ENCODE peak calls at places on chromosomes 11 and 22, in four cellular contexts. F, H, J and Z are unnamed samples.

GRCh38 chr11:95147364-95147905 is 57.8 kb downstream of the ENDOD1 start:
- DNase-seq in H (peak; percentile 85), F (no peak), J (peak; percentile 32), Z (no peak)

GRCh38 chr11:1197431-1197885 is 25.4 kb upstream of the MUC5B start:
- DNase-seq in H (peak; percentile 14), J (no peak), F (no peak), Z (no peak)

GRCh38 chr11:396948-397548 is 3.0 kb downstream of the PKP3 start:
- DNase-seq in F (no peak), H (peak; percentile 95), J (no peak), Z (peak; percentile 79)

GRCh38 chr11:128575174-128575955 is 12.0 kb downstream of the ETS1 start:
- DNase-seq in H (no peak), J (no peak), F (no peak), Z (no peak)

GRCh38 chr22:42994917-42995562 is 19.9 kb downstream of the PACSIN2 start:
- DNase-seq in H (no peak), J (peak; percentile 72), F (peak; percentile 12), Z (peak; percentile 76)

GRCh38 chr11:71282581-71283351 is 30.4 kb upstream of the SHANK2 start:
- DNase-seq in H (no peak), J (peak; percentile 32), F (no peak), Z (no peak)

GRCh38 chr22:39628563-39629080 is 58.1 kb downstream of the CACNA1I start:
- DNase-seq in J (no peak), F (no peak), H (no peak), Z (no peak)

GRCh38 chr11:2380807-2381350 is 3.8 kb downstream of the CD81 start:
- DNase-seq in F (no peak), H (no peak), J (no peak), Z (peak; percentile 57)

GRCh38 chr11:19895776-19896175 is 183.1 kb downstream of the NAV2 start:
- DNase-seq in H (no peak), J (peak; percentile 17), F (no peak), Z (no peak)

GRCh38 chr11:60918941-60919275 is 5.0 kb downstream of the TMEM109 start:
- DNase-seq in F (no peak), H (no peak), J (no peak), Z (no peak)

GRCh38 chr22:35475545-35475944 is 65.1 kb upstream of the RASD2 start:
- DNase-seq in H (no peak), J (no peak), F (no peak), Z (no peak)

GRCh38 chr11:60972182-60973030 is 926 bp downstream of the CD6 start:
- DNase-seq in J (no peak), H (no peak), F (no peak), Z (no peak)

GRCh38 chr11:69008774-69009440 is 4.1 kb downstream of the MRGPRF start:
- DNase-seq in J (peak; percentile 95), H (peak; percentile 60), F (no peak), Z (no peak)

GRCh38 chr11:34825670-34826383 is 90.4 kb downstream of the APIP start:
- DNase-seq in F (no peak), H (no peak), J (peak; percentile 16), Z (no peak)

GRCh38 chr11:126415669-126416420 is 60.4 kb downstream of the ST3GAL4 start:
- DNase-seq in F (no peak), J (no peak), H (no peak), Z (no peak)

GRCh38 chr22:46425011-46425410 is 89.5 kb downstream of the TRMU start:
- DNase-seq in J (no peak), F (no peak), H (no peak), Z (no peak)

GRCh38 chr22:20181194-20181931 is 30.5 kb upstream of the CCDC188 start:
- DNase-seq in F (no peak), H (no peak), J (no peak), Z (no peak)

GRCh38 chr11:71307811-71308645 is 55.7 kb upstream of the SHANK2 start:
- DNase-seq in F (no peak), H (no peak), J (no peak), Z (no peak)

GRCh38 chr11:44978279-44978960 is 27.7 kb upstream of the TP53I11 start:
- DNase-seq in J (no peak), F (no peak), H (no peak), Z (no peak)

GRCh38 chr11:45048870-45049825 is 97.3 kb upstream of the PRDM11 start:
- DNase-seq in H (peak; percentile 79), J (no peak), F (no peak), Z (no peak)

GRCh38 chr22:49081926-49082325 is 745.7 kb downstream of the BRD1 start:
- DNase-seq in J (no peak), F (no peak), H (no peak), Z (no peak)

GRCh38 chr11:132898676-132899075 is 633.6 kb downstream of the OPCML start:
- DNase-seq in J (no peak), H (no peak), F (no peak), Z (no peak)
- H3K9me2 ChIP-seq in J (no peaks in the 10 kb centered on the region), H (no peaks in the 10 kb centered on the region), F (no peaks in the 10 kb centered on the region), Z (no peaks in the 10 kb centered on the region)

DNA sequence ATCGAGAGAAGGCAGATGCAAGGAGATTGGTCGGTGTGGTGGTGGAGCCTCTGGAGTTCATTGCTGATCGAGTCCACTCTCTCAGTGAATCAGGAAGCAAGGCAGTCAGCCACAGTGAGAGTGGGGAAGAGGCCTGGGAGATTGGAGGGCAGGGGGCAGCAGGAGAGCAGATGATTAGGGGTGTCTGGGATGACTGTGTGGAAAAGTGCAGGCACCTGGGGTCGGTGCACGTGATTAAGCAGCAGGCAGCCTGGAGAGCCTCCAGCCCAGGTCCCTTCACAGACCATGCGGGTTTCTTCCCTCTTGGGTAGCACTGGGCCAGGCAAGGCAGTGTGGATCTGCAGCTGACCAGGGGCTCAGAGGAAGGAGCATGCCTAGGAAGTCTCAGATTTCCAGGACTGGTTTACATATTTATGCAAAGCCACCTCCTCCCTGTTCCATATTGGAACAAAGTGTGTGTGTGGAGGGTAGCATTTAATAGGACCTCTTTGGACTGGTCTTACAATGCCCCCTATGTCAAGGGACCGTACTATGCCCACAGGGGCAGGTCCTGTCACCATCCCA is 13.8 kb upstream of the GDPD5 start:
- DNase-seq in H (no peak), J (no peak), F (no peak), Z (no peak)
- H2AFZ ChIP-seq in H (no peak overlapping the region), J (no peak overlapping the region), F (no peak overlapping the region), Z (no peak overlapping the region)

GRCh38 chr11:132895340-132895739 is 637.0 kb downstream of the OPCML start:
- DNase-seq in H (no peak), F (no peak), J (no peak), Z (no peak)

GRCh38 chr11:132901638-132902610 is 630.4 kb downstream of the OPCML start:
- DNase-seq in H (no peak), J (no peak), F (no peak), Z (no peak)

GRCh38 chr11:132894598-132894997 is 637.7 kb downstream of the OPCML start:
- DNase-seq in J (no peak), H (no peak), F (no peak), Z (no peak)

GRCh38 chr11:132898021-132898420 is 634.3 kb downstream of the OPCML start:
- DNase-seq in J (no peak), H (no peak), F (no peak), Z (no peak)
- H3K9me2 ChIP-seq in J (no peaks in the 10 kb centered on the region), H (no peaks in the 10 kb centered on the region), F (no peaks in the 10 kb centered on the region), Z (no peaks in the 10 kb centered on the region)

DNA sequence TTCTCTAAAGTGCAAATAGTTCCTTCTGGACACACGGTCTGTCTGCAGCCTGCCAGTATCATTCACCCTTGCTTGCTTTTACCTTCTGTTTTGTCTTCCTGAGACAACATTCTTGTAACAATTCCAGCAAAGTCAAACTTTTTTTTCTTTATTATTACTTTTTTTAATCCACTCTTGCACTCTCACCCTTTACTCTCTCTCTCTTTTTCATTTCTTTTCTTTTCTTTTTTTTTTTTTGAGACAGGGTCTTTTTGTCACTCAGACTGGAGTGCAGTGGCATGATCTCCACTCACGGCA is 53.7 kb downstream of the MCHR1 start:
- DNase-seq in F (no peak), J (no peak), H (no peak), Z (no peak)
- H2AFZ ChIP-seq in F (peak overlapping the region; percentile 90), J (no peak overlapping the region), H (no peak overlapping the region), Z (no peak overlapping the region)

GRCh38 chr11:119484741-119485605 is 62.0 kb upstream of the THY1 start:
- DNase-seq in J (no peak), H (no peak), F (peak; percentile 31), Z (peak; percentile 62)

GRCh38 chr11:119482561-119483001 is 59.6 kb upstream of the THY1 start:
- DNase-seq in F (no peak), J (no peak), H (no peak), Z (no peak)

GRCh38 chr11:119486016-119486415 is 63.0 kb upstream of the THY1 start:
- DNase-seq in J (no peak), F (no peak), H (no peak), Z (peak; percentile 57)

GRCh38 chr11:119483341-119483880 is 60.4 kb upstream of the THY1 start:
- DNase-seq in F (no peak), J (no peak), H (no peak), Z (no peak)

DNA sequence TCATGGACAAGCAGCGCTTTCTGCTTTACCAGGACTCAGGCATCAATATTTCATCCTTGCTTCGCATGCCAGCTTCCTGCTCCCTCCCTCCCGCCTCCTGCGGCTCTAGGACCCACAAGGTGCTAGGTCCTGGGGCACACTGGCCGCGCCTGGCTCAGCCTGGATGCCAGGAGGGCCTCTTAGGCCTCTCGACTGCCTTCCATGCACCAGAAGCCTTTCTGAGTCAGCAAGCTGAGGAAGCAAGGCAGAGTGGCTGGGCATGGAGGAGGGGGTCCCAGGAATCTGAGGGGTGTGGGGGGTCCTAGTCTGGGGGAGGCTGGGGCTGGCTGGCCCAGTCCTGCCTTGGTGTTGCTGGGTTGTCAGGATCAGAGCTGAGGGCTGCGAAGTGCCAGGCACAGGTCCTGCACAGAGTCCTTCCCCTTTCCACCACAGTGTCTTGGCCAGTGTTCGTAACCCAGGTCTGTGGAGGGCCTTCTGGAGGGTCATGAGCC is 61.0 kb upstream of the THY1 start:
- DNase-seq in F (no peak), H (no peak), J (no peak), Z (no peak)
- H3K9me2 ChIP-seq in F (no peaks in the 10 kb centered on the region), H (no peaks in the 10 kb centered on the region), J (no peaks in the 10 kb centered on the region), Z (no peaks in the 10 kb centered on the region)

GRCh38 chr11:31871310-31872073 is 60.4 kb upstream of the PAX6 start:
- DNase-seq in J (no peak), H (no peak), F (no peak), Z (peak; percentile 34)

GRCh38 chr11:31872074-31872440 is 60.9 kb upstream of the PAX6 start:
- DNase-seq in J (no peak), F (no peak), H (no peak), Z (no peak)

GRCh38 chr11:31874631-31875191 is 63.6 kb upstream of the PAX6 start:
- DNase-seq in J (no peak), H (no peak), F (no peak), Z (peak; percentile 19)

GRCh38 chr11:31873115-31873514 is 62.0 kb upstream of the PAX6 start:
- DNase-seq in H (no peak), J (no peak), F (no peak), Z (no peak)

GRCh38 chr11:31870609-31871309 is 59.6 kb upstream of the PAX6 start:
- DNase-seq in J (peak; percentile 50), F (no peak), H (peak; percentile 49), Z (peak; percentile 76)
- H2AFZ ChIP-seq in J (no peak overlapping the region), F (no peak overlapping the region), H (no peak overlapping the region), Z (no peak overlapping the region)

GRCh38 chr11:12702999-12703453 is 28.8 kb downstream of the TEAD1 start:
- DNase-seq in F (no peak), J (no peak), H (no peak), Z (no peak)
- H3K9me2 ChIP-seq in F (no peaks in the 10 kb centered on the region), J (no peaks in the 10 kb centered on the region), H (no peaks in the 10 kb centered on the region), Z (no peaks in the 10 kb centered on the region)